ENCODE peak calls at places on chromosomes 13 and 19, in four cellular contexts. One of them, this sample, is unnamed.

GRCh38 chr19:53865918-53866696 is 1.6 kb upstream of the MYADM start:
- DNase-seq in H9: peak
- DNase-seq in GM04504: no peak
- DNase-seq in RWPE1: peak
- DNase-seq in this sample: no peak

GRCh38 chr13:109986851-109987250 is 200.5 kb upstream of the IRS2 start:
- DNase-seq in H9: no peak
- DNase-seq in RWPE1: no peak
- DNase-seq in GM04504: no peak
- DNase-seq in this sample: no peak

GRCh38 chr19:21513651-21514050 is 8.2 kb downstream of the ZNF429 start:
- DNase-seq in H9: no peak
- DNase-seq in RWPE1: no peak
- DNase-seq in GM04504: no peak
- DNase-seq in this sample: no peak

GRCh38 chr19:850221-850978 is 1.7 kb upstream of the ELANE start:
- DNase-seq in H9: peak
- DNase-seq in GM04504: peak
- DNase-seq in RWPE1: peak
- DNase-seq in this sample: peak

GRCh38 chr13:78241278-78241919 is 322.8 kb upstream of the EDNRB start:
- DNase-seq in H9: peak
- DNase-seq in GM04504: peak
- DNase-seq in RWPE1: peak
- DNase-seq in this sample: no peak

GRCh38 chr13:94239135-94239534 is 240.3 kb downstream of the DCT start:
- DNase-seq in GM04504: no peak
- DNase-seq in H9: no peak
- DNase-seq in RWPE1: no peak
- DNase-seq in this sample: no peak

GRCh38 chr19:48713041-48713863 is 6.3 kb downstream of the MAMSTR start:
- DNase-seq in RWPE1: no peak
- DNase-seq in H9: peak
- DNase-seq in GM04504: no peak
- DNase-seq in this sample: no peak

GRCh38 chr13:30577381-30577780 is 40.3 kb upstream of the USPL1 start:
- DNase-seq in GM04504: peak
- DNase-seq in H9: no peak
- DNase-seq in RWPE1: peak
- DNase-seq in this sample: no peak

GRCh38 chr19:54489341-54489740 is 13.3 kb upstream of the LAIR2 start:
- DNase-seq in H9: no peak
- DNase-seq in GM04504: no peak
- DNase-seq in RWPE1: no peak
- DNase-seq in this sample: no peak

GRCh38 chr13:66348745-66349720 is 881.1 kb downstream of the PCDH9 start:
- DNase-seq in GM04504: no peak
- DNase-seq in RWPE1: no peak
- DNase-seq in H9: no peak
- DNase-seq in this sample: no peak

GRCh38 chr19:16115309-16116039 is 3.8 kb downstream of the RAB8A start:
- DNase-seq in GM04504: no peak
- DNase-seq in H9: no peak
- DNase-seq in RWPE1: no peak
- DNase-seq in this sample: no peak

GRCh38 chr13:45219123-45219891 is 18.5 kb upstream of the KCTD4 start:
- DNase-seq in RWPE1: no peak
- DNase-seq in H9: no peak
- DNase-seq in GM04504: no peak
- DNase-seq in this sample: no peak

GRCh38 chr13:108777421-108778420 is 148.3 kb downstream of the MYO16 start:
- DNase-seq in GM04504: no peak
- DNase-seq in H9: peak
- DNase-seq in RWPE1: no peak
- DNase-seq in this sample: no peak

GRCh38 chr19:6423499-6424189 is 967 bp downstream of the KHSRP start:
- DNase-seq in H9: peak
- DNase-seq in RWPE1: peak
- DNase-seq in GM04504: no peak
- DNase-seq in this sample: no peak

GRCh38 chr13:46339035-46339666 is 47.9 kb downstream of the RUBCNL start:
- DNase-seq in GM04504: no peak
- DNase-seq in H9: no peak
- DNase-seq in RWPE1: no peak
- DNase-seq in this sample: no peak

This sample was measured in LNCaP clone FGC.